ENCODE peak calls at places on chromosomes 13 and 19, in seven cellular contexts. U is SK-N-SH, Q is A549, B is stomach, O is upper lobe of left lung, H is suprapubic skin, L is ovary. N is an unnamed sample.
A peak's percentile ranks its signal among the peaks of the same experiment; 100 is the strongest.

GRCh38 chr19:4829001-4829712 is 2.4 kb downstream of the TICAM1 start:
- DNase-seq in U (no peak), O (no peak), L (no peak), B (peak; percentile 61), H (no peak), Q (no peak), N (peak; percentile 59)

GRCh38 chr13:60654405-60654804 is 257.4 kb downstream of the TDRD3 start:
- DNase-seq in B (peak; percentile 59), O (no peak), H (no peak), L (no peak), U (no peak), Q (no peak), N (no peak)

GRCh38 chr19:40614595-40615411 is 13.6 kb downstream of the LTBP4 start:
- DNase-seq in H (peak; percentile 93), L (peak; percentile 87), U (peak; percentile 51), B (peak; percentile 82), Q (no peak), O (no peak), N (peak; percentile 93)

GRCh38 chr19:49544154-49544553 is 16.4 kb downstream of the RCN3 start:
- DNase-seq in H (no peak), O (no peak), B (no peak), U (no peak), L (no peak), Q (no peak), N (no peak)

GRCh38 chr13:87122551-87122950 is 548.6 kb upstream of the SLITRK5 start:
- DNase-seq in O (no peak), L (no peak), U (no peak), H (no peak), Q (no peak), B (no peak), N (no peak)

GRCh38 chr19:13637664-13638063 is 126.7 kb upstream of the MRI1 start:
- DNase-seq in Q (no peak), L (no peak), O (no peak), U (no peak), B (no peak), H (no peak), N (no peak)

GRCh38 chr19:50551034-50551712 is 17.1 kb downstream of the LRRC4B start:
- DNase-seq in O (no peak), B (no peak), L (no peak), Q (no peak), H (no peak), U (peak; percentile 59), N (no peak)

GRCh38 chr19:41175825-41176734 is 16.9 kb upstream of the CYP2S1 start:
- DNase-seq in O (no peak), B (peak; percentile 62), L (peak; percentile 38), U (no peak), Q (peak; percentile 100), H (no peak), N (peak; percentile 57)

GRCh38 chr19:40687525-40688016 is 2.9 kb downstream of the NUMBL start:
- DNase-seq in Q (no peak), L (peak; percentile 77), B (peak; percentile 75), U (no peak), O (no peak), H (peak; percentile 96), N (peak; percentile 82)

GRCh38 chr13:45178349-45179142 is 22.3 kb downstream of the KCTD4 start:
- DNase-seq in H (no peak), O (no peak), L (no peak), Q (no peak), B (no peak), U (no peak), N (no peak)

GRCh38 chr19:45913874-45914830 is at the start of gene NANOS2:
- DNase-seq in U (no peak), L (no peak), Q (no peak), H (no peak), B (no peak), O (peak; percentile 67), N (no peak)

GRCh38 chr19:34380639-34381241 is 15.7 kb downstream of the GPI start:
- DNase-seq in H (no peak), L (no peak), B (no peak), U (no peak), O (no peak), Q (no peak), N (no peak)

GRCh38 chr13:40517486-40518311 is 148.7 kb downstream of the FOXO1 start:
- DNase-seq in L (no peak), H (no peak), B (no peak), O (no peak), U (no peak), Q (no peak), N (no peak)

GRCh38 chr19:41192574-41193419 is at the start of gene CYP2S1:
- DNase-seq in O (peak; percentile 89), U (no peak), H (no peak), L (no peak), Q (peak; percentile 93), B (peak; percentile 72), N (peak; percentile 75)

GRCh38 chr19:33784432-33784831 is 12.2 kb upstream of the KCTD15 start:
- DNase-seq in Q (no peak), O (no peak), L (no peak), U (no peak), H (no peak), B (no peak), N (no peak)

GRCh38 chr13:75299913-75300862 is 181.8 kb downstream of the TBC1D4 start:
- DNase-seq in O (no peak), B (no peak), Q (no peak), L (no peak), U (peak; percentile 3), H (no peak), N (no peak)

GRCh38 chr13:110414283-110414682 is 107.2 kb downstream of the COL4A2 start:
- DNase-seq in H (no peak), U (no peak), Q (no peak), O (no peak), B (no peak), L (no peak), N (no peak)

GRCh38 chr19:19578241-19578640 is 40.2 kb downstream of the CILP2 start:
- DNase-seq in O (no peak), L (no peak), Q (no peak), U (peak; percentile 62), B (no peak), H (no peak), N (no peak)

GRCh38 chr19:49835562-49835961 is 15.4 kb upstream of the PTOV1 start:
- DNase-seq in L (no peak), O (no peak), U (peak; percentile 10), B (no peak), Q (no peak), H (no peak), N (no peak)

GRCh38 chr13:80047406-80047805 is 293.5 kb downstream of the SPRY2 start:
- DNase-seq in B (no peak), O (no peak), H (no peak), L (no peak), Q (no peak), U (no peak), N (no peak)

GRCh38 chr13:22161871-22162270 is 491.0 kb downstream of the FGF9 start:
- DNase-seq in B (no peak), O (no peak), H (no peak), Q (no peak), L (no peak), U (no peak), N (no peak)

GRCh38 chr13:82356667-82357066 is 1525.6 kb downstream of the SLITRK1 start:
- DNase-seq in U (no peak), L (no peak), B (no peak), H (no peak), O (no peak), Q (no peak), N (no peak)

GRCh38 chr19:49231804-49232203 is 74.2 kb downstream of the TRPM4 start:
- DNase-seq in L (no peak), B (no peak), O (no peak), Q (no peak), H (no peak), U (no peak), N (no peak)

GRCh38 chr19:6232567-6232966 is 47.2 kb downstream of the MLLT1 start:
- DNase-seq in Q (no peak), O (no peak), L (no peak), B (no peak), H (no peak), U (no peak), N (no peak)

GRCh38 chr13:98285317-98285716 is 108.2 kb upstream of the RNF113B start:
- DNase-seq in Q (no peak), O (no peak), H (no peak), B (no peak), U (peak; percentile 39), L (no peak), N (no peak)
- TF ChIP-seq EP300 in Q (no peak), O (no peak), H (no peak), B (no peak), U (no peak), L (no peak), N (no peak)

DNA sequence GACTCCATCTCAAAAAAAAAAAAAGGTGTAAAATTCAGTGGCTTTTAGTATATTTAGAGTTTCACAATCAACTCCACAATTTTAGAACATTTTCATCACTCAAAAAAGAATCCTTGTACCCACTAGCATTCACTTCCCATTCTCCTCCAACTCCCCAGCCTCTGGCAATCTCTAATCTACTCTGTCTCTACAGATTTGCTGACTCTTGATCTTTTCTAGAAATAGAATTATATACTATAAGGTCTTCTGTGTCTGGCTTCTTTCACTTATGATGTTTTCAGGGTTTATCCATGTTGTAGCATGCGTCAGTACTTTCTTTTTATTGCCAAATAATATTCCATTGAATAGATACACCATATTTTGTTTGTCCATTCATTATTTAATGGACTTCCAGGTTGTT is 8.0 kb upstream of the FARP1 start:
- DNase-seq in B (no peak), O (no peak), H (no peak), U (no peak), Q (no peak), L (no peak), N (no peak)
- TF ChIP-seq EP300 in B (no peak), O (no peak), H (no peak), U (no peak), Q (no peak), L (no peak), N (no peak)

DNA sequence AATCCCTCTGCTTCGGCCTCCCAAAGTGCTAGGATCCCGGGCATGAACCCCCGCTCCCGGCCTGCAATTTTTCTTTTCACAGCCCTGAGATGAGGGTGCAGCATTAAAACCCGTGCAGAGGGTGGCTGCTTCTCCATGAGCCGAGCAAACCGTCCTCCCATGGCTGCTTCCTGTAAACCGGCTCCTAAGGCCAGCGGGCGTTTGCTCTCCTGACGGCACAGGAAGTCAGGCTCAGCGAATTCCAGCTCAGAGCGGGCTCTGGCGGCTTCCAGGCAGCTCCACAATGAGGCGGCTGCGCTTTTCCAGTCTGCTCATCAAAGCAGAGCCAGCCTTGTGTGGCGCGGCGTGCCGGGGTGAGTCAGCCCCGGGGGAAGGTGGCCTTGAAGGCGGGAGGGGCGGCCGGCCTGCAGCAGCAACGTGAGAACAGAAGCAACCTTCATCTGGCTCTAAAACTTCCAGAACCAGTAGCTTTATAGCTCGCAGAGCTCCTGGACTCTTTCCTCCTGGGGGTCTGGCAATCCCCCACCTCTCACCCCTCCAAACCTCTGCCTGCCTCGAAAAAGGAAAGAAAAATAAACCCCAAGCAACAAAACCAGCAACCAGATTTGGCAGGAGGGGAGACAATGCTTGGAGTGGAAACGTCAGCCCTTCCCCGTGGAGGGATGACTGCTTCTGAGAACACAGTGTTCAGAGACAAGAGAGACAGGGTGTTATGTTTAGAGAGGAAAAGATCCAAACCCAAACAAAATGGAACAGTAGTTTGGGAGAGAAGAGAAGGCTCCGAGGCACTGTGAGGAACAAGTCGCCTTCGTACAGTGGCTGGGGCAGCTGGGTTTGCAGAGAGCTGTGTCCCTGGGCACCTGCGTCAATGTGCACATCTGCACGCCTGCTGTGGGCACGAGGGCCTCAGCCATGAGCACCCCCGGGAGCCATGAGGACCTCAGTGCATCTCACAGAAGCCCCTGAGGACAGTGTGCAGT is 67.8 kb downstream of the GADD45B start:
- DNase-seq in Q (peak; percentile 73), L (peak; percentile 93), H (peak; percentile 97), U (peak; percentile 91), B (peak; percentile 91), O (peak; percentile 94), N (peak; percentile 90)
- TF ChIP-seq EP300 in Q (no peak), L (peak; percentile 92), H (peak; percentile 85), U (peak; percentile 83), B (peak; percentile 93), O (peak; percentile 97), N (peak; percentile 94)

GRCh38 chr19:36139473-36140288 is at the start of gene CAPNS1:
- DNase-seq in B (peak; percentile 98), O (peak; percentile 99), Q (peak; percentile 99), U (peak; percentile 98), H (peak; percentile 98), L (peak; percentile 98), N (peak; percentile 98)
- TF ChIP-seq EP300 in B (no peak), O (no peak), Q (no peak), U (peak; percentile 11), H (no peak), L (no peak), N (no peak)

N was measured in transverse colon.